ENCODE peak calls at places on chromosomes 11 and 22, in ten cellular contexts. Q, F, O, V, R, I, E, L, D and X are unnamed samples.

GRCh38 chr11:43619863-43620505 is 60.6 kb upstream of the HSD17B12 start:
- DNase-seq in V (no peak), O (no peak), L (no peak), R (no peak), F (no peak), D (no peak), Q (no peak), E (no peak), I (no peak), X (no peak)

GRCh38 chr11:1052133-1053011 is 15.9 kb upstream of the MUC6 start:
- DNase-seq in L (no peak), R (no peak), F (no peak), E (no peak), D (no peak), V (no peak), Q (no peak), O (no peak), I (no peak), X (no peak)

GRCh38 chr11:74822187-74822586 is 73.5 kb downstream of the RNF169 start:
- DNase-seq in V (no peak), Q (no peak), D (no peak), F (no peak), E (no peak), I (no peak), L (peak), O (no peak), R (no peak), X (no peak)

GRCh38 chr11:113806403-113806802 is 26.8 kb downstream of the CLDN25 start:
- DNase-seq in O (peak), Q (no peak), I (no peak), R (no peak), L (peak), V (peak), D (no peak), F (no peak), E (peak), X (peak)

GRCh38 chr11:46361283-46362145 is 14.3 kb downstream of the DGKZ start:
- DNase-seq in Q (no peak), L (peak), F (peak), O (peak), R (peak), E (no peak), V (peak), I (peak), D (no peak), X (peak)

GRCh38 chr11:70445091-70445490 is 46.8 kb downstream of the CTTN start:
- DNase-seq in E (no peak), O (no peak), D (no peak), F (no peak), Q (no peak), I (no peak), V (no peak), L (no peak), R (no peak), X (no peak)

GRCh38 chr11:129279326-129280026 is 87.4 kb upstream of the ARHGAP32 start:
- DNase-seq in L (peak), I (peak), V (peak), R (peak), O (no peak), D (no peak), F (peak), E (peak), Q (peak), X (peak)

GRCh38 chr22:29766632-29767288 is at the start of gene ZMAT5:
- DNase-seq in V (peak), D (peak), O (peak), R (peak), E (peak), Q (peak), L (peak), I (peak), F (peak), X (peak)

GRCh38 chr11:79942071-79942470 is 501.2 kb upstream of the TENM4 start:
- DNase-seq in L (no peak), R (no peak), I (no peak), D (no peak), O (no peak), F (no peak), E (no peak), V (no peak), Q (no peak), X (no peak)

GRCh38 chr22:44192098-44192810 is 11.5 kb downstream of the PARVG start:
- DNase-seq in I (peak), Q (peak), R (peak), D (no peak), V (peak), E (peak), L (peak), F (peak), O (peak), X (no peak)

GRCh38 chr11:128240546-128240945 is 346.8 kb downstream of the ETS1 start:
- DNase-seq in E (no peak), F (no peak), D (no peak), V (no peak), O (no peak), R (no peak), I (no peak), L (peak), Q (no peak), X (no peak)

GRCh38 chr11:61978703-61979661 is 11.5 kb upstream of the FTH1 start:
- DNase-seq in D (no peak), O (no peak), E (no peak), F (no peak), R (no peak), L (peak), Q (no peak), I (no peak), V (no peak), X (no peak)

GRCh38 chr22:27183474-27183873 is 526.1 kb downstream of the MIAT start:
- DNase-seq in D (no peak), R (no peak), O (no peak), I (no peak), L (no peak), Q (no peak), V (no peak), F (no peak), E (no peak), X (no peak)

GRCh38 chr11:19437760-19438159 is 197.0 kb upstream of the E2F8 start:
- DNase-seq in O (no peak), E (peak), I (no peak), Q (no peak), R (no peak), V (no peak), F (no peak), L (peak), D (no peak), X (no peak)

GRCh38 chr11:64436025-64436424 is 77.1 kb downstream of the RPS6KA4 start:
- DNase-seq in O (no peak), D (no peak), I (no peak), R (no peak), F (no peak), V (no peak), L (peak), Q (no peak), E (no peak), X (no peak)

GRCh38 chr11:76772100-76772782 is 10.9 kb upstream of the TSKU start:
- DNase-seq in F (no peak), R (no peak), Q (no peak), O (no peak), E (no peak), I (no peak), D (no peak), L (peak), V (no peak), X (no peak)

GRCh38 chr11:13487661-13488030 is 8.2 kb downstream of the PTH start:
- DNase-seq in E (peak), V (no peak), Q (peak), R (no peak), F (peak), D (no peak), I (no peak), O (peak), L (peak), X (no peak)

GRCh38 chr11:74321487-74322188 is 10.2 kb upstream of the P4HA3 start:
- DNase-seq in L (peak), I (no peak), V (no peak), E (no peak), O (peak), D (no peak), R (peak), Q (no peak), F (peak), X (no peak)

GRCh38 chr11:3627291-3627690 is 14.5 kb downstream of the ART5 start:
- DNase-seq in Q (no peak), V (no peak), F (no peak), D (no peak), O (no peak), I (no peak), L (peak), E (peak), R (no peak), X (no peak)

GRCh38 chr22:46145361-46145851 is 4.9 kb upstream of the PPARA start:
- DNase-seq in V (no peak), F (no peak), L (no peak), O (no peak), I (no peak), Q (no peak), R (no peak), D (no peak), E (no peak), X (no peak)

GRCh38 chr11:112794321-112794720 is 166.9 kb upstream of the NCAM1 start:
- DNase-seq in V (no peak), I (no peak), D (no peak), L (no peak), E (no peak), O (no peak), R (no peak), F (no peak), Q (no peak), X (no peak)

GRCh38 chr11:129862123-129862522 is 33.3 kb downstream of the NFRKB start:
- DNase-seq in E (peak), I (no peak), D (no peak), Q (no peak), F (no peak), R (no peak), O (no peak), V (no peak), L (no peak), X (no peak)

GRCh38 chr11:116386118-116386699 is 386.6 kb downstream of the BUD13 start:
- DNase-seq in D (no peak), Q (no peak), V (no peak), I (no peak), R (no peak), E (no peak), L (no peak), F (no peak), O (no peak), X (no peak)

GRCh38 chr11:122189259-122189658 is 73.2 kb upstream of the BLID start:
- DNase-seq in Q (peak), R (no peak), O (no peak), E (no peak), I (no peak), D (no peak), L (peak), F (no peak), V (no peak), X (no peak)